ENCODE peak calls at places on chromosomes 12 and 14, in eight cellular contexts. Q is adipocyte, B is PC-9, R is BJ, J is HCT116, S is AG10803, U is mammary epithelial cell, O is breast epithelium. G is an unnamed sample.

GRCh38 chr12:22925593-22925992 is 300.6 kb downstream of the ETNK1 start:
- DNase-seq in S (no peak), O (no peak), B (no peak), R (no peak), J (no peak), U (no peak), Q (no peak), G (no peak)

GRCh38 chr12:13044002-13044858 is at the start of gene FAM234B:
- DNase-seq in O (peak), J (peak), U (peak), S (peak), Q (peak), B (no peak), R (no peak), G (peak)

GRCh38 chr12:14963520-14963919 is 2.1 kb upstream of the ARHGDIB start:
- DNase-seq in O (no peak), R (no peak), J (no peak), B (no peak), Q (no peak), U (no peak), S (no peak), G (no peak)

GRCh38 chr12:92466391-92467305 is 236.1 kb upstream of the PLEKHG7 start:
- DNase-seq in S (no peak), O (no peak), J (no peak), B (no peak), Q (peak), R (no peak), U (no peak), G (no peak)

GRCh38 chr12:10131101-10131632 is 1.2 kb upstream of the CLEC7A start:
- DNase-seq in Q (no peak), J (no peak), S (no peak), B (no peak), U (no peak), R (no peak), O (no peak), G (no peak)

GRCh38 chr14:80956105-80956504 is 684 bp downstream of the TSHR start:
- DNase-seq in Q (no peak), B (no peak), R (no peak), U (no peak), J (no peak), S (no peak), O (no peak), G (no peak)

GRCh38 chr12:69298133-69298532 is 50.0 kb upstream of the LYZ start:
- DNase-seq in Q (no peak), R (no peak), S (no peak), B (no peak), J (no peak), O (no peak), U (no peak), G (no peak)

GRCh38 chr12:57147641-57147944 is 174 bp upstream of the LRP1-AS start:
- DNase-seq in S (peak), Q (peak), J (no peak), U (no peak), O (no peak), R (no peak), B (no peak), G (no peak)

GRCh38 chr14:95998656-95999055 is 40.5 kb upstream of the C14orf132 start:
- DNase-seq in J (peak), O (no peak), S (peak), Q (peak), R (peak), U (no peak), B (no peak), G (no peak)

GRCh38 chr12:1918875-1919236 is 404 bp upstream of the CACNA2D4 start:
- DNase-seq in S (no peak), Q (no peak), O (no peak), B (no peak), R (no peak), U (no peak), J (no peak), G (peak)

GRCh38 chr14:71576472-71576871 is 355.8 kb upstream of the RGS6 start:
- DNase-seq in U (no peak), J (no peak), R (no peak), B (no peak), O (no peak), Q (no peak), S (no peak), G (no peak)

GRCh38 chr14:80215081-80215480 is 3.8 kb upstream of the DIO2 start:
- DNase-seq in B (no peak), Q (peak), J (no peak), S (no peak), U (no peak), R (no peak), O (no peak), G (no peak)

GRCh38 chr14:22320353-22320733 is 268.7 kb downstream of the DAD1 start:
- DNase-seq in B (no peak), R (no peak), U (no peak), O (no peak), Q (no peak), J (no peak), S (no peak), G (no peak)

DNA sequence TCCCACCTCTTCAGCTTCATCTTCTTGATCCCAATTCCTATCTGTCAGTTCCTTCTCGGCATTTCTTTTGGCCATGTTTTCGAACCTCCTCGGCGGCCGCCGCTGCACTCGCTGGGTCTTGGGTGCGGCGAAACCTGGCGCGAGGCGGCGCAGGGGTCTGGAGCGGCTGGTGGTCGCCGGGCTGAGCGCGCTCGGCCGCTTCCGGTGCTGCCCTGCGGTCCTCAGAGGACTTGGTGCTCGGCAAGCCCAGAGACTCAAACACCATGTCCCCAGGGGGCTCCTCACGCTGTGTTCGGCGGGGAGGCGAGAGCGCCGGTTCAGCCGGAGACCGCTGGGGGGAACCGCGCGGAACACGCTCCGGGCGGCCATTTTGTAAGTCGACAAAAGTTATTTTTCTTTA is 51.8 kb downstream of the PPP1R36 start:
- DNase-seq in O (no peak), Q (no peak), U (no peak), B (no peak), R (no peak), J (no peak), S (no peak), G (no peak)
- H3K4me3 ChIP-seq in O (no peak), Q (peak), U (peak), B (no peak), R (no peak), J (no peak), S (peak), G (peak)

GRCh38 chr12:54026640-54027441 is 1.4 kb upstream of the HOXC6 start:
- DNase-seq in S (no peak), R (no peak), O (peak), Q (no peak), B (no peak), J (no peak), U (no peak), G (no peak)

GRCh38 chr12:54029529-54030441 is 1.5 kb downstream of the HOXC6 start:
- DNase-seq in O (peak), R (no peak), B (no peak), J (no peak), S (no peak), Q (no peak), U (no peak), G (no peak)

GRCh38 chr12:54027442-54027786 is 826 bp upstream of the HOXC6 start:
- DNase-seq in J (no peak), S (no peak), Q (no peak), U (no peak), R (no peak), O (no peak), B (no peak), G (no peak)

GRCh38 chr12:54030442-54030801 is 2.2 kb downstream of the HOXC6 start:
- DNase-seq in R (no peak), Q (no peak), B (no peak), O (no peak), U (no peak), J (no peak), S (no peak), G (no peak)

GRCh38 chr12:54028324-54029201 is at the start of gene HOXC6:
- DNase-seq in B (no peak), R (no peak), U (no peak), S (peak), O (peak), Q (no peak), J (no peak), G (no peak)
- H3K4me3 ChIP-seq in B (no peak), R (no peak), U (peak), S (peak), O (peak), Q (peak), J (no peak), G (no peak)

DNA sequence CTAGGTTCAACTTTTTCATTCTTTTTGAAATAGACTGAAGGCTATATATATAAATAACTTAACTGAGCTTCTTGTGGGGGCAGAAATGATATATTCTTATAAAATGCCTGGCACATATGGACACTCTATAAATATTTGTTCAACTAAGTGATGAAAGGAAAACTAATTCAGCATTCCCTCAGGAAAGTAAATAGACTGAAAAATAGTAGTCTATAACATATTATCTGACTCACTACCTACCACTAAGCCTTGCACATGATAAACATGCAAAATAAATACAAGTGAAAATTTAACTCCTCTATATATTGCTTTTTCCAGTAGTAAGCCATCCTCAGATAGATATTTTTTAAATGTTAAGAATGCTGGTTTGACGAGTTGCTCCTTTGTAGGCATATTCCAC is 15.7 kb upstream of the BMAL2 start:
- DNase-seq in R (no peak), O (no peak), S (no peak), U (no peak), Q (no peak), J (no peak), B (no peak), G (no peak)
- H3K4me3 ChIP-seq in R (no peak), O (no peak), S (no peak), U (no peak), Q (no peak), J (no peak), B (no peak), G (no peak)

GRCh38 chr14:59629384-59630158 is 53.0 kb upstream of the CCDC175 start:
- DNase-seq in U (no peak), Q (no peak), R (no peak), S (no peak), J (no peak), O (no peak), B (no peak), G (no peak)
- H3K4me3 ChIP-seq in U (no peak), Q (no peak), R (no peak), S (no peak), J (no peak), O (no peak), B (no peak), G (peak)

GRCh38 chr12:460301-461230 is 827 bp downstream of the B4GALNT3 start:
- DNase-seq in U (peak), R (no peak), S (no peak), B (no peak), O (no peak), Q (peak), J (no peak), G (no peak)
- H3K4me3 ChIP-seq in U (peak), R (peak), S (no peak), B (peak), O (peak), Q (no peak), J (peak), G (peak)

GRCh38 chr12:16587110-16587453 is 18.9 kb downstream of the LMO3 start:
- DNase-seq in U (no peak), O (no peak), J (no peak), R (no peak), B (no peak), S (no peak), Q (no peak), G (no peak)
- H3K4me3 ChIP-seq in U (no peak), O (no peak), J (no peak), R (no peak), B (no peak), S (no peak), Q (peak), G (no peak)

DNA sequence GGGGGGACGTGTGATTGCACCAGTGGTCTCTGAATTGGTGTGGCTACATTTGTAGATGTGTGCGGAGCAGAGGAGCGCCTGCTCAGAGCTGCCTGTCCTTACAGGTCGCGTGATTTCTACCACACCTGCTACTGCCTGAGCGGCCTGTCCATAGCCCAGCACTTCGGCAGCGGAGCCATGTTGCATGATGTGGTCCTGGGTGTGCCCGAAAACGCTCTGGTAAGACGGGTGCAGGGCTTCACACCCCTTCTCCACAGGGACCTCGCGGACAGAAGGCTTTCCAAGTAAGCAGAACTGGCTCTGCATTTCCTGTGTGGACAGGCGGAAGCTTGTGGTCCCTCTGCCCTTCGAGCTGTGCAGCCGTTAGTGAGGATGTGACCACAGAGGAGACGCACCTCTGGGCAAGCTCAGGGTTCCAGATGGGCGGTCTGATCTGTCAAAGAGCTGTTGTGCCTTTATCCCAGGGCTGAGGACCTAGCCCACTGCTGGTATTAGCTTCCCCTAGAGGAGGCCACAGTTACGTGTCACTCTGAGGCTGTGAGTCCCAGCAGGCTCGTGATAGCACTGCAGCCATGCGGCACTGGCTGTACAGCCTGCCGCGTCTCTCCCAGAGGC is 47.7 kb downstream of the MAX start:
- DNase-seq in J (no peak), Q (no peak), U (no peak), O (no peak), R (no peak), S (no peak), B (no peak), G (no peak)
- H3K4me3 ChIP-seq in J (no peak), Q (no peak), U (no peak), O (no peak), R (no peak), S (no peak), B (no peak), G (no peak)

GRCh38 chr12:77374687-77375086 is 309.3 kb upstream of the E2F7 start:
- DNase-seq in J (no peak), Q (no peak), R (no peak), U (no peak), B (no peak), S (no peak), O (no peak), G (no peak)
- H3K4me3 ChIP-seq in J (no peak), Q (no peak), R (no peak), U (no peak), B (no peak), S (no peak), O (no peak), G (no peak)

DNA sequence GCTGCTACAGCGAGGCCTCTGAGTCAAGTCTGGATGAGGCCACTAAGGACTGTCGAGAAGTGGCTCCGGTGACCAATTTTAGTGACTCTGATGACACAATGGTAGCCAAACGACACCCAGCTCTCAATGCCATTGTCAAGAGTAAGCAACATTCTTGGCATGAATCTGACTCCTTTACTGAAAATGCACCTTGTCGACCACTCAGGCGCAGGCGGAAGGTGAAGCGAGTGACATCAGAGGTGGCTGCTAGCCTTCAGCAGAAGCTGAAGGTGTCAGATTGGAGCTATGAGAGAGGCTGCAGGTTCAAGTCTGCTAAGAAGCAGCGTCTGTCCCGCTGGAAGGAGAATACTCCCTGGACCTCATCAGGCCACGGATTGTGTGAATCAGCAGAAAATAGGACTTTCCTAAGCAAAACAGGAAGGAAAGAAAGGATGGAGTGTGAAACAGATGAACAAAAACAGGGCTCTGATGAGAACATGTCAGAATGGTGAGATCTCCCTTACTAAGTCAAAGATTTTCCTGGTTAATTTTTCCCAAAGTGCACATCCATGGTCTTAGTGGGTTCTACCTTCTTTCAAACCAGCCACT is 2.9 kb downstream of the GPATCH2L start:
- DNase-seq in B (no peak), Q (no peak), S (no peak), O (no peak), R (no peak), U (no peak), J (no peak), G (no peak)
- H3K4me3 ChIP-seq in B (no peak), Q (peak), S (no peak), O (no peak), R (no peak), U (no peak), J (no peak), G (peak)